ENCODE peak calls at places on chromosomes 12 and 14, in nine cellular contexts. One of them, this sample, is unnamed.

GRCh38 chr14:37083599-37083998 is 88.8 kb downstream of the SLC25A21 start:
- DNase-seq in LoVo: no peak
- DNase-seq in hippocampal formation: no peak
- DNase-seq in PC-3: no peak
- DNase-seq in A549: no peak
- DNase-seq in pancreas: no peak
- DNase-seq in T-helper 17 cell: no peak
- DNase-seq in fibroblast of villous mesenchyme: no peak
- DNase-seq in NCI-H1930: no peak
- DNase-seq in this sample: no peak

GRCh38 chr14:104423224-104423681 is 156.3 kb upstream of the C14orf180 start:
- DNase-seq in LoVo: no peak
- DNase-seq in hippocampal formation: no peak
- DNase-seq in PC-3: no peak
- DNase-seq in A549: no peak
- DNase-seq in pancreas: no peak
- DNase-seq in T-helper 17 cell: no peak
- DNase-seq in fibroblast of villous mesenchyme: no peak
- DNase-seq in NCI-H1930: no peak
- DNase-seq in this sample: no peak

GRCh38 chr14:99156814-99157213 is 115.2 kb downstream of the BCL11B start:
- DNase-seq in LoVo: no peak
- DNase-seq in hippocampal formation: no peak
- DNase-seq in PC-3: no peak
- DNase-seq in A549: no peak
- DNase-seq in pancreas: no peak
- DNase-seq in T-helper 17 cell: no peak
- DNase-seq in fibroblast of villous mesenchyme: no peak
- DNase-seq in NCI-H1930: no peak
- DNase-seq in this sample: peak

GRCh38 chr12:85036241-85036707 is at the start of the genes LRRIQ1 and TSPAN19:
- DNase-seq in LoVo: peak
- DNase-seq in hippocampal formation: peak
- DNase-seq in PC-3: peak
- DNase-seq in A549: peak
- DNase-seq in pancreas: peak
- DNase-seq in T-helper 17 cell: peak
- DNase-seq in fibroblast of villous mesenchyme: peak
- DNase-seq in NCI-H1930: peak
- DNase-seq in this sample: peak

GRCh38 chr12:74185360-74185759 is 352.3 kb upstream of the ATXN7L3B start:
- DNase-seq in LoVo: no peak
- DNase-seq in hippocampal formation: no peak
- DNase-seq in PC-3: no peak
- DNase-seq in A549: no peak
- DNase-seq in pancreas: no peak
- DNase-seq in T-helper 17 cell: no peak
- DNase-seq in fibroblast of villous mesenchyme: no peak
- DNase-seq in NCI-H1930: no peak
- DNase-seq in this sample: no peak

GRCh38 chr12:43381879-43382278 is 170.1 kb downstream of the ADAMTS20 start:
- DNase-seq in LoVo: no peak
- DNase-seq in hippocampal formation: no peak
- DNase-seq in PC-3: no peak
- DNase-seq in A549: no peak
- DNase-seq in pancreas: no peak
- DNase-seq in T-helper 17 cell: no peak
- DNase-seq in fibroblast of villous mesenchyme: no peak
- DNase-seq in NCI-H1930: no peak
- DNase-seq in this sample: no peak

GRCh38 chr12:6608592-6609311 is 1.6 kb upstream of the CHD4 start:
- DNase-seq in LoVo: no peak
- DNase-seq in hippocampal formation: no peak
- DNase-seq in PC-3: no peak
- DNase-seq in A549: peak
- DNase-seq in pancreas: peak
- DNase-seq in T-helper 17 cell: no peak
- DNase-seq in fibroblast of villous mesenchyme: no peak
- DNase-seq in NCI-H1930: no peak
- DNase-seq in this sample: peak

GRCh38 chr12:49147384-49147783 is 16.2 kb upstream of the TUBA1B start:
- DNase-seq in LoVo: no peak
- DNase-seq in hippocampal formation: no peak
- DNase-seq in PC-3: no peak
- DNase-seq in A549: no peak
- DNase-seq in pancreas: no peak
- DNase-seq in T-helper 17 cell: no peak
- DNase-seq in fibroblast of villous mesenchyme: no peak
- DNase-seq in NCI-H1930: no peak
- DNase-seq in this sample: no peak

GRCh38 chr14:32996343-32996742 is 57.7 kb downstream of the NPAS3 start:
- DNase-seq in LoVo: no peak
- DNase-seq in hippocampal formation: no peak
- DNase-seq in PC-3: no peak
- DNase-seq in A549: no peak
- DNase-seq in pancreas: no peak
- DNase-seq in T-helper 17 cell: no peak
- DNase-seq in fibroblast of villous mesenchyme: no peak
- DNase-seq in NCI-H1930: no peak
- DNase-seq in this sample: no peak

GRCh38 chr12:74945771-74946198 is 263.9 kb downstream of the KCNC2 start:
- DNase-seq in LoVo: peak
- DNase-seq in hippocampal formation: no peak
- DNase-seq in PC-3: peak
- DNase-seq in A549: peak
- DNase-seq in pancreas: no peak
- DNase-seq in T-helper 17 cell: no peak
- DNase-seq in fibroblast of villous mesenchyme: no peak
- DNase-seq in NCI-H1930: no peak
- DNase-seq in this sample: no peak

GRCh38 chr14:59811850-59812249 is 58.7 kb downstream of the RTN1 start:
- DNase-seq in LoVo: no peak
- DNase-seq in hippocampal formation: no peak
- DNase-seq in PC-3: no peak
- DNase-seq in A549: no peak
- DNase-seq in pancreas: no peak
- DNase-seq in T-helper 17 cell: no peak
- DNase-seq in fibroblast of villous mesenchyme: no peak
- DNase-seq in NCI-H1930: no peak
- DNase-seq in this sample: no peak

This sample was measured in H9.